ENCODE peak calls at places on chromosomes 11 and 22, in eight cellular contexts. One of them, this sample, is unnamed.

GRCh38 chr11:9269492-9270030 is 4.4 kb upstream of the DENND5A start:
- DNase-seq in IMR-90: peak; percentile 24
- DNase-seq in NB4: no peak
- DNase-seq in Peyer's patch: peak; percentile 31
- DNase-seq in transverse colon: peak; percentile 40
- DNase-seq in ovary: no peak
- DNase-seq in suprapubic skin: no peak
- DNase-seq in A549: no peak
- DNase-seq in this sample: no peak

GRCh38 chr11:45322111-45322705 is 36.1 kb upstream of the SYT13 start:
- DNase-seq in IMR-90: no peak
- DNase-seq in NB4: no peak
- DNase-seq in Peyer's patch: no peak
- DNase-seq in transverse colon: no peak
- DNase-seq in ovary: no peak
- DNase-seq in suprapubic skin: no peak
- DNase-seq in A549: no peak
- DNase-seq in this sample: no peak

GRCh38 chr22:30159561-30160353 is 79.5 kb downstream of the HORMAD2 start:
- DNase-seq in IMR-90: peak; percentile 86
- DNase-seq in NB4: no peak
- DNase-seq in Peyer's patch: no peak
- DNase-seq in transverse colon: no peak
- DNase-seq in ovary: no peak
- DNase-seq in suprapubic skin: no peak
- DNase-seq in A549: peak; percentile 25
- DNase-seq in this sample: no peak

GRCh38 chr11:86241956-86242525 is 2.5 kb upstream of the EED start:
- DNase-seq in IMR-90: no peak
- DNase-seq in NB4: peak; percentile 20
- DNase-seq in Peyer's patch: no peak
- DNase-seq in transverse colon: no peak
- DNase-seq in ovary: no peak
- DNase-seq in suprapubic skin: no peak
- DNase-seq in A549: no peak
- DNase-seq in this sample: no peak

GRCh38 chr22:20456064-20456721 is 18.6 kb upstream of the SCARF2 start:
- DNase-seq in IMR-90: peak; percentile 86
- DNase-seq in NB4: peak; percentile 81
- DNase-seq in Peyer's patch: peak; percentile 83
- DNase-seq in transverse colon: peak; percentile 65
- DNase-seq in ovary: peak; percentile 80
- DNase-seq in suprapubic skin: peak; percentile 82
- DNase-seq in A549: peak; percentile 54
- DNase-seq in this sample: peak; percentile 58

GRCh38 chr11:62169448-62169847 is 20.6 kb upstream of the SCGB1D1 start:
- DNase-seq in IMR-90: no peak
- DNase-seq in NB4: no peak
- DNase-seq in Peyer's patch: no peak
- DNase-seq in transverse colon: no peak
- DNase-seq in ovary: no peak
- DNase-seq in suprapubic skin: no peak
- DNase-seq in A549: no peak
- DNase-seq in this sample: no peak

GRCh38 chr22:35152316-35152715 is 86.4 kb downstream of the ISX start:
- DNase-seq in IMR-90: no peak
- DNase-seq in NB4: no peak
- DNase-seq in Peyer's patch: no peak
- DNase-seq in transverse colon: no peak
- DNase-seq in ovary: no peak
- DNase-seq in suprapubic skin: no peak
- DNase-seq in A549: no peak
- DNase-seq in this sample: no peak

GRCh38 chr11:111119751-111120150 is 125.8 kb upstream of the POU2AF2 start:
- DNase-seq in IMR-90: no peak
- DNase-seq in NB4: no peak
- DNase-seq in Peyer's patch: no peak
- DNase-seq in transverse colon: no peak
- DNase-seq in ovary: no peak
- DNase-seq in suprapubic skin: no peak
- DNase-seq in A549: no peak
- DNase-seq in this sample: no peak

GRCh38 chr11:75280770-75281468 is 40.3 kb downstream of the TPBGL start:
- DNase-seq in IMR-90: no peak
- DNase-seq in NB4: no peak
- DNase-seq in Peyer's patch: no peak
- DNase-seq in transverse colon: peak; percentile 31
- DNase-seq in ovary: no peak
- DNase-seq in suprapubic skin: peak; percentile 56
- DNase-seq in A549: no peak
- DNase-seq in this sample: peak; percentile 52

GRCh38 chr22:20013382-20013871 is 3.2 kb downstream of the ARVCF start:
- DNase-seq in IMR-90: peak; percentile 47
- DNase-seq in NB4: peak; percentile 46
- DNase-seq in Peyer's patch: peak; percentile 70
- DNase-seq in transverse colon: peak; percentile 38
- DNase-seq in ovary: peak; percentile 71
- DNase-seq in suprapubic skin: no peak
- DNase-seq in A549: no peak
- DNase-seq in this sample: no peak

GRCh38 chr11:113974741-113975470 is at the start of gene HTR3A:
- DNase-seq in IMR-90: no peak
- DNase-seq in NB4: peak; percentile 19
- DNase-seq in Peyer's patch: peak; percentile 56
- DNase-seq in transverse colon: peak; percentile 53
- DNase-seq in ovary: peak; percentile 19
- DNase-seq in suprapubic skin: no peak
- DNase-seq in A549: no peak
- DNase-seq in this sample: no peak

GRCh38 chr22:47098121-47098520 is 335.7 kb downstream of the TBC1D22A start:
- DNase-seq in IMR-90: no peak
- DNase-seq in NB4: no peak
- DNase-seq in Peyer's patch: peak; percentile 5
- DNase-seq in transverse colon: no peak
- DNase-seq in ovary: no peak
- DNase-seq in suprapubic skin: no peak
- DNase-seq in A549: no peak
- DNase-seq in this sample: no peak

GRCh38 chr22:39621826-39622225 is 51.3 kb downstream of the CACNA1I start:
- DNase-seq in IMR-90: no peak
- DNase-seq in NB4: no peak
- DNase-seq in Peyer's patch: no peak
- DNase-seq in transverse colon: no peak
- DNase-seq in ovary: no peak
- DNase-seq in suprapubic skin: no peak
- DNase-seq in A549: no peak
- DNase-seq in this sample: no peak

GRCh38 chr11:77202941-77203900 is 75.2 kb downstream of the MYO7A start:
- DNase-seq in IMR-90: no peak
- DNase-seq in NB4: peak; percentile 19
- DNase-seq in Peyer's patch: peak; percentile 38
- DNase-seq in transverse colon: peak; percentile 5
- DNase-seq in ovary: no peak
- DNase-seq in suprapubic skin: peak; percentile 35
- DNase-seq in A549: no peak
- DNase-seq in this sample: peak; percentile 73

GRCh38 chr11:109062445-109062844 is 359.5 kb upstream of the C11orf87 start:
- DNase-seq in IMR-90: peak; percentile 71
- DNase-seq in NB4: no peak
- DNase-seq in Peyer's patch: no peak
- DNase-seq in transverse colon: no peak
- DNase-seq in ovary: no peak
- DNase-seq in suprapubic skin: no peak
- DNase-seq in A549: no peak
- DNase-seq in this sample: no peak

GRCh38 chr11:92632510-92632909 is 336.9 kb upstream of the MTNR1B start:
- DNase-seq in IMR-90: no peak
- DNase-seq in NB4: no peak
- DNase-seq in Peyer's patch: no peak
- DNase-seq in transverse colon: no peak
- DNase-seq in ovary: no peak
- DNase-seq in suprapubic skin: no peak
- DNase-seq in A549: no peak
- DNase-seq in this sample: no peak
- TF ChIP-seq CTCF in IMR-90: no peak
- TF ChIP-seq CTCF in NB4: no peak
- TF ChIP-seq CTCF in Peyer's patch: no peak
- TF ChIP-seq CTCF in transverse colon: no peak
- TF ChIP-seq CTCF in ovary: no peak
- TF ChIP-seq CTCF in suprapubic skin: no peak
- TF ChIP-seq CTCF in A549: no peak
- TF ChIP-seq CTCF in this sample: no peak

GRCh38 chr11:97683733-97684132 is 1293.9 kb downstream of the JRKL start:
- DNase-seq in IMR-90: no peak
- DNase-seq in NB4: peak; percentile 57
- DNase-seq in Peyer's patch: no peak
- DNase-seq in transverse colon: no peak
- DNase-seq in ovary: no peak
- DNase-seq in suprapubic skin: no peak
- DNase-seq in A549: no peak
- DNase-seq in this sample: no peak

GRCh38 chr11:97684486-97685439 is 1295.0 kb downstream of the JRKL start:
- DNase-seq in IMR-90: no peak
- DNase-seq in NB4: no peak
- DNase-seq in Peyer's patch: no peak
- DNase-seq in transverse colon: no peak
- DNase-seq in ovary: no peak
- DNase-seq in suprapubic skin: no peak
- DNase-seq in A549: no peak
- DNase-seq in this sample: peak; percentile 50

GRCh38 chr11:97691061-97691460 is 1301.2 kb downstream of the JRKL start:
- DNase-seq in IMR-90: no peak
- DNase-seq in NB4: no peak
- DNase-seq in Peyer's patch: no peak
- DNase-seq in transverse colon: no peak
- DNase-seq in ovary: no peak
- DNase-seq in suprapubic skin: no peak
- DNase-seq in A549: no peak
- DNase-seq in this sample: no peak

DNA sequence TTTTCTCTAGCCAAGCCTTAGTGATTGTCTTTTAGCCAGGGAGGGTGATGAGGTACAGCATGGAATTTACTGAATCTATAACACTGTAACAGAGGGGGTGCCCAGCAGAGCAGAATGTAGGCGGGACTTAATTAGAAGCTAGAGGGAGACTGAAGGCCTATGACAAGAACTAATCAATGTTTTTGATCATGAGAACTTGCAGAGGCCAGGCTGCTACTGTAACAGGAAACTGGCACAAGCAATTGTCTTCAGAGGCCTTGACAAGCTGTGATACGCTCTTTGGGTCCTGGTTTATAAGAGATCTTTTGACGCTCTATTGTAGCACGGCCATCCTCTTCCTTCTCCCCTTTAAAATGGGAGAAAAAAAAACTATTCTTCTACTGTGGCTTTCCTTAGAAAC is 1297.3 kb downstream of the JRKL start:
- DNase-seq in IMR-90: no peak
- DNase-seq in NB4: no peak
- DNase-seq in Peyer's patch: no peak
- DNase-seq in transverse colon: no peak
- DNase-seq in ovary: no peak
- DNase-seq in suprapubic skin: no peak
- DNase-seq in A549: no peak
- DNase-seq in this sample: no peak
- TF ChIP-seq POLR2A in IMR-90: no peak
- TF ChIP-seq POLR2A in NB4: no peak
- TF ChIP-seq POLR2A in Peyer's patch: no peak
- TF ChIP-seq POLR2A in transverse colon: no peak
- TF ChIP-seq POLR2A in ovary: no peak
- TF ChIP-seq POLR2A in suprapubic skin: no peak
- TF ChIP-seq POLR2A in A549: no peak
- TF ChIP-seq POLR2A in this sample: no peak

GRCh38 chr11:3051435-3052108 is 5.7 kb downstream of the CARS1 start:
- DNase-seq in IMR-90: no peak
- DNase-seq in NB4: peak; percentile 38
- DNase-seq in Peyer's patch: no peak
- DNase-seq in transverse colon: no peak
- DNase-seq in ovary: no peak
- DNase-seq in suprapubic skin: no peak
- DNase-seq in A549: no peak
- DNase-seq in this sample: no peak

GRCh38 chr11:3052109-3052479 is 5.1 kb downstream of the CARS1 start:
- DNase-seq in IMR-90: no peak
- DNase-seq in NB4: no peak
- DNase-seq in Peyer's patch: no peak
- DNase-seq in transverse colon: no peak
- DNase-seq in ovary: no peak
- DNase-seq in suprapubic skin: no peak
- DNase-seq in A549: no peak
- DNase-seq in this sample: no peak

GRCh38 chr11:3050386-3051325 is 6.6 kb downstream of the CARS1 start:
- DNase-seq in IMR-90: no peak
- DNase-seq in NB4: no peak
- DNase-seq in Peyer's patch: no peak
- DNase-seq in transverse colon: no peak
- DNase-seq in ovary: no peak
- DNase-seq in suprapubic skin: peak; percentile 61
- DNase-seq in A549: no peak
- DNase-seq in this sample: no peak

GRCh38 chr11:3047637-3048036 is 9.6 kb downstream of the CARS1 start:
- DNase-seq in IMR-90: no peak
- DNase-seq in NB4: no peak
- DNase-seq in Peyer's patch: no peak
- DNase-seq in transverse colon: no peak
- DNase-seq in ovary: no peak
- DNase-seq in suprapubic skin: no peak
- DNase-seq in A549: no peak
- DNase-seq in this sample: no peak

GRCh38 chr11:3049430-3050243 is 7.6 kb downstream of the CARS1 start:
- DNase-seq in IMR-90: peak; percentile 98
- DNase-seq in NB4: peak; percentile 95
- DNase-seq in Peyer's patch: peak; percentile 92
- DNase-seq in transverse colon: peak; percentile 80
- DNase-seq in ovary: peak; percentile 66
- DNase-seq in suprapubic skin: peak; percentile 91
- DNase-seq in A549: peak; percentile 90
- DNase-seq in this sample: peak; percentile 78
- TF ChIP-seq CTCF in IMR-90: peak; percentile 72
- TF ChIP-seq CTCF in NB4: peak; percentile 3
- TF ChIP-seq CTCF in Peyer's patch: peak; percentile 31
- TF ChIP-seq CTCF in transverse colon: no peak
- TF ChIP-seq CTCF in ovary: no peak
- TF ChIP-seq CTCF in suprapubic skin: peak; percentile 37
- TF ChIP-seq CTCF in A549: peak; percentile 16
- TF ChIP-seq CTCF in this sample: no peak

DNA sequence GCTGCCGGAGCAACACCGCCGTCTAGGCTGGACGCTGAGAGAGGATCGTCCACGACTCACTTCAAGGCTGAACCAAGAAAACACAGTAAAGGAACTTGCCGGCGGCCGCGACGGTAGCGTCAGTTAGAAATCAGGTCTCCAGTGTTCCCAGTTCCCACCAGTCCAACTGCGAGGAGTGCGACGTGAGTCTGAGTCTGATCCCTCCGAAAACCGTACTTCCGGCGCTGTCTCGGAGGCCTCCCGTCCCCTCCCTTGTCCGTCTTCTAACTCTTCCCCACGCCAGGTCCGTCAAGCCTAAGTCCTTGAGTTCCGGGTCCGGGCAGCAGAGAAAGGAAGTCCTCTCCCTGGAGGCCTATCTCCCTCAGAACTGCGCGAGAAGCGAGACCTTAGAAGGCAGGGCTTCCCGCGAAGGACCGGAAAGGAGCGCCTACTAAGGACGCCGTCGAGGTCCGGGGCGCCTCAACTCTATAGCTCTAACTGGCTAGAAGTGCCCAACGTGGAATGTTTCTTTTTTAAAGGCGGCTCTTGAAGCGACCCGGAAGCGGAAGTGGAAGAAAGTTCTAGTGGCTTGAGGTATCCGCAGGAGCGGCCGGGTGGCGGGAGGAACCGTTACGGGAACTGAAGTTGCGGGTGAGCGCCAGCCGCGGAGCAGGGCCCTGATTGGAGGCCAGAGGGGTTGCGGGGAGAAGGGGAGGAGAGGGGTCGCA is at the start of the genes BANF1 and EIF1AD:
- DNase-seq in IMR-90: peak; percentile 98
- DNase-seq in NB4: peak; percentile 100
- DNase-seq in Peyer's patch: peak; percentile 97
- DNase-seq in transverse colon: peak; percentile 95
- DNase-seq in ovary: peak; percentile 92
- DNase-seq in suprapubic skin: peak; percentile 96
- DNase-seq in A549: peak; percentile 92
- DNase-seq in this sample: peak; percentile 98
- TF ChIP-seq POLR2A in IMR-90: peak; percentile 79
- TF ChIP-seq POLR2A in NB4: peak; percentile 86
- TF ChIP-seq POLR2A in Peyer's patch: peak; percentile 30
- TF ChIP-seq POLR2A in transverse colon: peak; percentile 70
- TF ChIP-seq POLR2A in ovary: peak; percentile 59
- TF ChIP-seq POLR2A in suprapubic skin: peak; percentile 19
- TF ChIP-seq POLR2A in A549: peak; percentile 92
- TF ChIP-seq POLR2A in this sample: no peak